ENCODE peak calls at places on chromosomes 6 and 20, in four cellular contexts. J is ELR; D is neural crest cell; R is activated naive CD4-positive, alpha-beta T cell treated with anti-CD3 and anti-CD28 coated beads, Interleukin-2, amount 50 U/mL, for 16 hours. F is an unnamed sample.
A peak's percentile ranks its signal among the peaks of the same experiment; 100 is the strongest.

GRCh38 chr20:362271-363254 is 15.7 kb downstream of the NRSN2 start:
- DNase-seq in J (peak; percentile 75), D (no peak), R (peak; percentile 48), F (peak; percentile 73)

GRCh38 chr6:138161118-138161433 is 663 bp upstream of the ARFGEF3 start:
- DNase-seq in J (no peak), D (no peak), R (no peak), F (no peak)

GRCh38 chr20:5945963-5946362 is 4.4 kb downstream of the TRMT6 start:
- DNase-seq in J (peak; percentile 90), D (no peak), R (no peak), F (peak; percentile 90)

GRCh38 chr20:57504411-57504810 is 20.5 kb downstream of the CTCFL start:
- DNase-seq in J (no peak), D (no peak), R (no peak), F (no peak)

GRCh38 chr6:128932061-128932460 is 49.1 kb downstream of the LAMA2 start:
- DNase-seq in J (peak; percentile 64), D (no peak), R (no peak), F (peak; percentile 12)

GRCh38 chr20:51456511-51457280 is 85.8 kb downstream of the NFATC2 start:
- DNase-seq in J (peak; percentile 98), D (no peak), R (no peak), F (peak; percentile 84)

GRCh38 chr6:85672623-85673022 is 29.9 kb upstream of the SYNCRIP start:
- DNase-seq in J (peak; percentile 23), D (no peak), R (no peak), F (no peak)

GRCh38 chr6:168563656-168564055 is 122.7 kb downstream of the SMOC2 start:
- DNase-seq in J (no peak), D (no peak), R (no peak), F (no peak)

GRCh38 chr6:98928688-98929087 is 19.1 kb downstream of the FBXL4 start:
- DNase-seq in J (no peak), D (no peak), R (no peak), F (no peak)

GRCh38 chr6:110332281-110332680 is 25.9 kb downstream of the METTL24 start:
- DNase-seq in J (no peak), D (no peak), R (no peak), F (no peak)